ENCODE peak calls at places on chromosomes 7 and 10, in five cellular contexts. Z is ovary, A is heart left ventricle, J is sigmoid colon, L is upper lobe of right lung. T is an unnamed sample.

GRCh38 chr7:45026984-45027773 is 27.2 kb downstream of the CCM2 start:
- DNase-seq in L (no peak), Z (no peak), A (no peak), J (no peak), T (no peak)

GRCh38 chr7:50554431-50554830 is 10.8 kb downstream of the DDC start:
- DNase-seq in J (no peak), Z (no peak), A (no peak), L (no peak), T (no peak)

GRCh38 chr7:44292876-44293560 is 32.4 kb downstream of the CAMK2B start:
- DNase-seq in Z (peak), J (peak), A (no peak), L (peak), T (peak)

GRCh38 chr10:125137601-125138438 is 22.5 kb downstream of the CTBP2 start:
- DNase-seq in L (peak), Z (no peak), A (no peak), J (no peak), T (no peak)

GRCh38 chr10:50326757-50327701 is 75.7 kb upstream of the ASAH2 start:
- DNase-seq in Z (no peak), J (no peak), L (no peak), A (peak), T (no peak)

GRCh38 chr10:73136627-73137026 is 26.4 kb downstream of the NUDT13 start:
- DNase-seq in A (no peak), J (no peak), Z (no peak), L (no peak), T (no peak)

GRCh38 chr7:81780914-81781693 is 11.3 kb upstream of the HGF start:
- DNase-seq in J (no peak), Z (no peak), A (no peak), L (no peak), T (no peak)

GRCh38 chr7:107860241-107860961 is 30.6 kb upstream of the DLD start:
- DNase-seq in A (no peak), J (no peak), L (no peak), Z (no peak), T (no peak)

GRCh38 chr10:122854648-122855047 is 9.0 kb upstream of the CUZD1 start:
- DNase-seq in L (no peak), Z (no peak), A (no peak), J (no peak), T (no peak)

GRCh38 chr10:86721232-86721631 is 35.2 kb upstream of the BMPR1A start:
- DNase-seq in Z (no peak), L (no peak), J (peak), A (no peak), T (no peak)

GRCh38 chr7:40583653-40584424 is 449.0 kb downstream of the SUGCT start:
- DNase-seq in A (no peak), J (no peak), Z (no peak), L (no peak), T (no peak)

GRCh38 chr10:72084094-72084459 is 4.3 kb downstream of the SPOCK2 start:
- DNase-seq in A (no peak), J (no peak), Z (no peak), L (no peak), T (no peak)

GRCh38 chr7:135597181-135597925 is 39.6 kb downstream of the NUP205 start:
- DNase-seq in J (no peak), A (no peak), Z (no peak), L (no peak), T (no peak)

GRCh38 chr7:155999631-156000489 is 187.6 kb upstream of the SHH start:
- DNase-seq in Z (no peak), J (no peak), L (no peak), A (no peak), T (peak)

GRCh38 chr7:1700086-1700485 is 30.0 kb downstream of the ELFN1 start:
- DNase-seq in L (peak), J (no peak), Z (no peak), A (peak), T (peak)

GRCh38 chr7:66929935-66930334 is 8.9 kb downstream of the TMEM248 start:
- DNase-seq in A (no peak), L (no peak), J (no peak), Z (no peak), T (no peak)

GRCh38 chr10:89478085-89478738 is 57.2 kb downstream of the SLC16A12 start:
- DNase-seq in Z (no peak), A (no peak), L (no peak), J (no peak), T (no peak)

GRCh38 chr10:105239311-105240215 is 598.5 kb downstream of the SORCS3 start:
- DNase-seq in L (no peak), J (no peak), A (no peak), Z (no peak), T (no peak)

GRCh38 chr7:123120286-123120685 is 79.5 kb downstream of the SLC13A1 start:
- DNase-seq in L (no peak), J (no peak), A (no peak), Z (no peak), T (no peak)

GRCh38 chr10:127875916-127876315 is 16.8 kb downstream of the CLRN3 start:
- DNase-seq in A (no peak), L (no peak), J (no peak), Z (no peak), T (no peak)

GRCh38 chr7:106717997-106718871 is 57.3 kb upstream of the CCDC71L start:
- DNase-seq in J (no peak), L (no peak), Z (no peak), A (peak), T (no peak)

GRCh38 chr7:71695189-71695588 is 563.2 kb downstream of the GALNT17 start:
- DNase-seq in Z (no peak), L (no peak), A (no peak), J (no peak), T (no peak)

GRCh38 chr10:100427374-100427773 is 35.4 kb upstream of the WNT8B start:
- DNase-seq in A (no peak), J (no peak), L (no peak), Z (no peak), T (no peak)

GRCh38 chr10:132982301-132982989 is 40.1 kb upstream of the CFAP46 start:
- DNase-seq in L (peak), Z (no peak), A (no peak), J (no peak), T (no peak)

DNA sequence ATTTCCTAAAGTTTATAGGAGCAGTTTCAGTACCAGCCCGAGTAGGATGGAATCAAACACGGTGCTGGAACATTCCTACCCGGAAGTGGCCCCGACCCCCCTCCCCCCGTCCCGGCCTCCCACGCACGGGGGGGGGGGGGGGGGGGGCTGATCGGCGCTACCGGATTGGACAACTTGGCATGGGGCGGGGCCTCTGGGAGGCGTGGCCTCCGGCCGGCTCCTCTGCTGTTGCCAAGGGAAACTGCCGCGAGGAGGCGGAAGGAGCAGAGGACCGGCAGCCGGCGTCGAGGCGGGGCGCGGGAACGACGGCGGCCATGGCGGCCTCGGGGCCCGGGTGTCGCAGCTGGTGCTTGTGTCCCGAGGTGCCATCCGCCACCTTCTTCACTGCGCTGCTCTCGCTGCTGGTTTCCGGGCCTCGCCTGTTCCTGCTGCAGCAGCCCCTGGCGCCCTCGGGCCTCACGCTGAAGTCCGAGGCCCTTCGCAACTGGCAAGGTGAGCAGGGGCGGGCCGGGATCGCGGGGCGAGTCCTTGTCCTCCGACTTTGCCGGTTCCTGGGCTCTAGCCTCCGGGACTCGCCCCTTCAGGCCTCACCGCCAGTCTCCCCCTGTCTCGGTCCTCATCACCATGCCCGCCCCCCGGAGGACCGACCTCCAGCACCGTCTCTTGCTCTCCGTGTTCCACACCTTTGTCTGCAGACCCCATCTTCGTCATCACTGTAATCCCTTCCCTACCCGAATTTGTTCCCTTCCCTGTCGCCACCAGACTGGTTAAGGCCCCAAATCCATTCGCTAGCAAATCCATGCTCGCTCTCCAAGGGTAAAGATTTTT is at the start of gene RHBDD2:
- DNase-seq in J (peak), A (peak), Z (peak), L (peak), T (peak)
- TF ChIP-seq CTCF in J (peak), A (peak), Z (peak), L (no peak), T (no peak)

GRCh38 chr10:97023401-97024180 is 162.2 kb downstream of the SLIT1 start:
- DNase-seq in J (no peak), A (no peak), Z (no peak), L (no peak), T (no peak)
- H3K27ac ChIP-seq in J (peak), A (peak), Z (peak), L (no peak), T (peak)

GRCh38 chr7:95545007-95545615 is 51.2 kb downstream of the PDK4 start:
- DNase-seq in L (no peak), J (peak), Z (peak), A (peak), T (no peak)
- H3K4me3 ChIP-seq in L (peak), J (peak), Z (peak), A (peak), T (peak)

DNA sequence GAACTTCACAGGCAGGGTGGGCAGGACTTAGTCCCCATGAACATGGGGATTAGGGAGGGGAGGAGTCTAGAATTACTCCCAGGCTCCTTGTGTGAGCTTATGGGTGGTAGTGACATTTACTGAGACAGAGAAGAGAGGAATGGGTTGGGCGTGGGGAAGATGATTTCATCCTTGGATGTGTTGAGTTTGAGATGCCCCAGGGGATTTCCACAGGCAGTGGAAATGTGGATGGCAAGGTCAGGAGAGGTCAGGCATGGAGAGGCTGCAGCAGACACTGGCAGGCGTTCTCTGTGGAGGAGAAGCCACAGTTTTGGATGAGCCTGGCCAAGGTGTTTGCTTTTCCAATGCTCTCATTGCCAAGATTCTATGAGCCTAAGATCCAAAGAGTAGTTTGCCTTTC is 26.5 kb upstream of the GSDME start:
- DNase-seq in L (no peak), A (no peak), J (no peak), Z (no peak), T (no peak)
- TF ChIP-seq CTCF in L (no peak), A (no peak), J (no peak), Z (no peak), T (no peak)

GRCh38 chr10:47207280-47207613 is 92.8 kb upstream of the GDF10 start:
- DNase-seq in A (no peak), L (no peak), J (no peak), Z (no peak), T (no peak)
- H3K27ac ChIP-seq in A (no peak), L (no peak), J (no peak), Z (no peak), T (no peak)

DNA sequence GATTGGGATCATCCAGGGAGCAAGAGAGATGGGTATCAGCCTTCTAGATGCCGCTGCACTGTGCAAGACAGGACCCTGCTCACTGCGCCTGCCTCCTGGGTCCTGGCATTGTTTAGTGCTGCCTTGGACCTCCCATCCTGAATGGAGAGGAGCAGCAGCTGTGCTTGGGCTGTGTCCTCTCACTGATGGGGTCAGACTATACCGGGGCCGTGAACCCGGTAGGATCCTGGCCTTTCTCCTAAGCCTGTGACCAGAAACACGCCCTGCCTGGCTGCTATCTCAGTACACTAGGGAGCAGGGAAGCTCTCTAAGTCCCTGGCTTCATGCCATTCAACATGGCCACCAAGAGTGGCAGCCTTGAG is 309.4 kb upstream of the ZNF32 start:
- DNase-seq in A (no peak), J (no peak), Z (no peak), L (no peak), T (peak)
- H3K4me3 ChIP-seq in A (no peak), J (no peak), Z (no peak), L (no peak), T (no peak)

DNA sequence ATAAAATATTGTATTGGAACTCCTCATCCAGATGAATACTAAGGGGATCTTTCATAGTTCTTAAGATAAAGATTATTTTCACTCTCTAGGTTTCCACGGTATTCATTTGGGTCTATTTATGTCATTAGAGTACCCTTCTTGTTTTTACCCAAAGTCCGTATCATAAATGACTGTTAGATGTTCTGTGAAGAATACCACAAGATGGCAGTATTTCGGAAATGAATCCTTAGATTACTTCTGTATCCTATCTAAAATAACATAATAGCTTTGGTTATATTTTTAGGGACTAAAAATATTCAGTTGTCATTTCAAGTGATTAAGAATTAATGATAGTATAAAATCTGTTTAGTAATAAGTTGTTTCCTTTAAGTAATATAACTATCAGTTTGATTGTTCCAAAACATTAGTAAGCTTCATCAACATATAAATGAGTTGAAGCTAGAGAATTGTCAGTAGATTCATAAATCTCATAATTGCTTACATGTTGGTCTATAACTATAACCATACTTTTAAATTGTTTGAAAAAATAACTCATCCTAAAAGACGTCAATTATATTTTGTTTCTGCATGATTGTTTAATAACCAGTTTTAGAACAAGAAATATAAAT is 337.5 kb upstream of the KCND2 start:
- DNase-seq in A (no peak), Z (no peak), J (no peak), L (no peak), T (no peak)
- TF ChIP-seq CTCF in A (peak), Z (no peak), J (peak), L (peak), T (peak)

DNA sequence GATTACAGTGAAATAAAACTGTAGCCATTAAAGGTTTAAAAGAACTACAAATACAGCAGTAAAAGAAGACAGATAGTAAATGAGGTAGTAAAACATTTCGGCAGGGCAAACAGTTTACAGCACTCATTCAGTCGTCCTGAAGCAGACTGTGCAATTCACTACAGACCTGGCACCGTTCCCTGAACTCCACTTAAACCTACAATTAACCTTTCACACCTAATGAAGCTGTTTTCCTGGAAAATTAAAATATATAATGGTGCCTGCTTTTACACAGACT is 335.3 kb downstream of the GFRA1 start:
- DNase-seq in A (no peak), L (no peak), Z (no peak), J (no peak), T (no peak)
- H3K27ac ChIP-seq in A (no peak), L (no peak), Z (no peak), J (no peak), T (no peak)